ENCODE peak calls at places on chromosomes 11 and 22, in four cellular contexts. N, J, X and Q are unnamed samples.
A peak's percentile ranks its signal among the peaks of the same experiment; 100 is the strongest.

GRCh38 chr11:104609297-104609696 is 289.0 kb downstream of the CASP12 start:
- DNase-seq in N (peak; percentile 7), J (no peak), X (peak; percentile 24), Q (no peak)

GRCh38 chr11:65291613-65292012 is 23.1 kb upstream of the CDC42EP2 start:
- DNase-seq in N (no peak), J (no peak), X (peak; percentile 56), Q (no peak)

GRCh38 chr22:31091106-31091975 is 10.2 kb downstream of the SMTN start:
- DNase-seq in N (no peak), J (no peak), X (no peak), Q (no peak)

GRCh38 chr11:126233391-126233790 is 21.8 kb downstream of the FAM118B start:
- DNase-seq in N (no peak), J (no peak), X (no peak), Q (no peak)

GRCh38 chr22:33850724-33851123 is 69.6 kb downstream of the LARGE1 start:
- DNase-seq in N (peak; percentile 41), J (no peak), X (no peak), Q (no peak)

GRCh38 chr22:25380141-25380747 is 160.8 kb downstream of the CRYBB2 start:
- DNase-seq in N (no peak), J (no peak), X (no peak), Q (no peak)

GRCh38 chr22:50506611-50507420 is 686 bp downstream of the LMF2 start:
- DNase-seq in N (no peak), J (no peak), X (no peak), Q (peak; percentile 21)

GRCh38 chr11:707817-708420 is 1.9 kb downstream of the EPS8L2 start:
- DNase-seq in N (no peak), J (no peak), X (peak; percentile 60), Q (no peak)

GRCh38 chr11:4181780-4182721 is 87.5 kb downstream of the RRM1 start:
- DNase-seq in N (peak; percentile 51), J (no peak), X (peak; percentile 48), Q (peak; percentile 82)

GRCh38 chr22:43152355-43153071 is 1.2 kb downstream of the TSPO start:
- DNase-seq in N (no peak), J (no peak), X (no peak), Q (peak; percentile 25)

GRCh38 chr11:2564008-2564530 is 119.3 kb downstream of the KCNQ1 start:
- DNase-seq in N (no peak), J (no peak), X (no peak), Q (no peak)

GRCh38 chr11:69511358-69512015 is 30.0 kb downstream of the LINC01488 start:
- DNase-seq in N (no peak), J (no peak), X (no peak), Q (no peak)

GRCh38 chr22:36865346-36865745 is 4.5 kb downstream of the NCF4 start:
- DNase-seq in N (no peak), J (no peak), X (no peak), Q (no peak)

GRCh38 chr11:83815736-83816135 is 529.6 kb upstream of the CCDC90B start:
- DNase-seq in N (no peak), J (no peak), X (no peak), Q (no peak)

GRCh38 chr11:104841185-104841584 is 57.1 kb downstream of the CASP12 start:
- DNase-seq in N (no peak), J (no peak), X (no peak), Q (no peak)

GRCh38 chr22:40176921-40177737 is 596 bp upstream of the TNRC6B start:
- DNase-seq in N (peak; percentile 46), J (peak; percentile 41), X (peak; percentile 87), Q (peak; percentile 57)

GRCh38 chr11:16963316-16963876 is 50.8 kb downstream of the PLEKHA7 start:
- DNase-seq in N (no peak), J (no peak), X (no peak), Q (no peak)

GRCh38 chr22:23786261-23786710 is 480 bp upstream of the SMARCB1 start:
- DNase-seq in N (no peak), J (no peak), X (no peak), Q (no peak)

GRCh38 chr11:6636480-6636879 is 17.3 kb upstream of the TPP1 start:
- DNase-seq in N (no peak), J (no peak), X (no peak), Q (no peak)

GRCh38 chr11:110883266-110883665 is 171.0 kb upstream of the ARHGAP20 start:
- DNase-seq in N (no peak), J (no peak), X (no peak), Q (no peak)

GRCh38 chr11:123238297-123238696 is 43.2 kb upstream of the CLMP start:
- DNase-seq in N (no peak), J (no peak), X (no peak), Q (no peak)

DNA sequence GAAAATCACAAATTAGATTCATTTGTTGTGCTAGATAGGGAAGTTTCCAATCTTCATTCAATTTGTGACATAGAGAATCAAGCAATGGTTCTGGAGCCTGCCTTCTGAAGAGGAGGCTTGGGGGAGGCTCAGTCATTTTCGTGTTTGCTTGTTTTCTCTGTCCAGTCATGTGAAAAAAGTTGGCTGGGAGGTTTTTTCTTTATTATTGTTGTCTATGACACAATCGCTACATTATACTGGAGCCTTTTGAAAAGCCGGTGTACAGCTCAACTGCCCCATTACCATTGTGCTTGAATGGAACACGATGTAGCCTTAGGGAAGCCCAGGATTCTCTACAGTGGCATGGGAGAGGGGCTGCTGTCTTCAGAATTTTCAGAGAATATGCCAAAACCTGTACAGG is 57.9 kb upstream of the NCAM1 start:
- DNase-seq in N (no peak), J (no peak), X (no peak), Q (no peak)
- TF ChIP-seq CBX5 in N (no peak), J (no peak), X (no peak), Q (no peak)

GRCh38 chr11:12276831-12277475 is 100.4 kb upstream of the PARVA start:
- DNase-seq in N (no peak), J (no peak), X (no peak), Q (no peak)
- TF ChIP-seq HDAC6 in N (no peak), J (no peak), X (no peak), Q (no peak)

GRCh38 chr11:113091578-113091844 is 130.3 kb downstream of the NCAM1 start:
- DNase-seq in N (no peak), J (no peak), X (no peak), Q (no peak)
- TF ChIP-seq CBX5 in N (no peak), J (no peak), X (no peak), Q (no peak)

DNA sequence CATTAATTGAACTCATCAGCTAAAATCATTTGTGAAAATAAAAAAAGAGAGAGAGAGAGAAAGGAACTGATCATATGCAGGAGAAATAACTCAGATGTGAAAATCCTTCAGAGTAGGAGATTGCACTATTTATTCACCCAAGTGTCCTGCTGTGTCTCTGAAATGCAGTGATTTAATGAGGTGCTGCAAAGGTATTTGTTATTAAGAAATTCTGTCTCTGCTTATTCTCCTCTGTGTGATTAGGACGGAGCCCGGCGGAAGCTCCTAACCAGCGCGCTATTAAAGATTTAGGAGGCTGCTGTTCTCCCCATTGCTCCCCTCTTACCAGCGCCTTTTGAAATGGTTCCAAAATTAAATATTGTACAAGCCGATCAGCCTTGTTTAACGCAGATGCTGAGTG is 528.4 kb downstream of the BUD13 start:
- DNase-seq in N (no peak), J (no peak), X (no peak), Q (no peak)
- TF ChIP-seq HDAC6 in N (no peak), J (no peak), X (no peak), Q (no peak)

DNA sequence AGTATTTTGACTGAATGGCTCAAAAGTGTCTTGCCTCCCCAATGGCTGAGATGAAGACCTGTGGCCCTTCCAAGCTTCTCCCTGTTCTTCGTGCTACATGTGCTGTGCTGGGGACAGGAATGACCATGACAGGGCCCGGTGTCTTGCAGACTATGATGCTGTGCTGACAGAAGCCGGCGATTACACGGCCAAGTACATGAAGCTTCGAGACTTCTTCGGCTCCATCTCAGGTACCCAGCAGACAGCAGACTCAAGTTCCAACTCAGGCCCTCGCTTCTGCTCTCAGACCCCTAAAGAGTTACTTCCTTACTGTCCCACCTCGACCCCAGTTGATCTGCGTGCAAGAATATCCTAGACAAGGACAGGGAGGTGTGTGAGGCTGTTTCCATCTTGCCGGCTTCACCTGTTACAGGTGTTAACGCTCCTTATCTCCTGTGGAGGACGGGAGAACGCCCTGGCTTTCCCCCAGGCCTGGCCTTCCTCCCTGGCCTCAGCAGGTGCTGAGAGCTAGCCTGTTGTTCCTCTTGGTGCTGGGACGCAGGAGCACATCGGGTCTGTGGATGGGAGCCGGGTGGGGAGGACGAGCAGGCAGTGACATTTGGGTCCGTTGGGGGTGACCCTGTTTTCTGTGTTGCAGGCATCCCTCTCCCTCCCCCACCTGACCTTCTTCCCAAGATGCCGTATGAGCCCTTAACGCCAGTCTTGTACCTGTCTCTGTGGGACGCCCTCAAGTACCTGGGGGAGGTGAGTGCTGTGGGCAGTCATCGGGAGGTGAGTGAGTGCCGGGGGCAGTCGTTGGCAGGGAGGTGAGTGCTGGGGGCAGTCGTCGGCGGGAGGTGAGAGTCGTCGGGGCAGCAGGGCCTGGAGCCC is 38.1 kb downstream of the GLB1L2 start:
- DNase-seq in N (no peak), J (no peak), X (no peak), Q (no peak)
- TF ChIP-seq CBX5 in N (no peak), J (no peak), X (no peak), Q (no peak)

DNA sequence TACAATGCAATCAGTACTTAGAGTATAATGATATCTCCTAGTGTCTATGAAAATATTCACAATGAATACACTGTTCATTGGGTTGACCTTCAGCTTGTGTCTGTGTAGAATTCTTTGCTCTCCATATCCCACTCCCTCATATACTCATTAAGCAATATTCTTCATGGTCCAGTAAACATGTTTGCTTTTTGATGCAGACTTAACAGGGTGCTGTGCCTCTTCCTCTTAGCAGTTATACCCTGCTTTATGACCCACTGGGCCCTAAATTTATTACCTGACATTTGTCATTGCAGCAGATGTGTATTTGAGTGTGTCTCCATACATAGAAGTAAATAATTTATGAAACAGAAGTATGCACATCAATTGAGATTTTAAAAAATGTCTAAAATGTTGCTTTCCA is 352.6 kb upstream of the CCDC179 start:
- DNase-seq in N (no peak), J (no peak), X (no peak), Q (no peak)
- TF ChIP-seq HDAC6 in N (no peak), J (no peak), X (no peak), Q (no peak)

GRCh38 chr22:27144345-27144744 is 487.0 kb downstream of the MIAT start:
- DNase-seq in N (no peak), J (no peak), X (no peak), Q (no peak)

GRCh38 chr22:27136596-27136995 is 479.2 kb downstream of the MIAT start:
- DNase-seq in N (no peak), J (no peak), X (no peak), Q (no peak)

GRCh38 chr22:27137809-27138400 is 480.5 kb downstream of the MIAT start:
- DNase-seq in N (no peak), J (no peak), X (no peak), Q (no peak)

GRCh38 chr22:27138471-27138870 is 481.1 kb downstream of the MIAT start:
- DNase-seq in N (no peak), J (no peak), X (no peak), Q (no peak)

GRCh38 chr22:27139935-27140493 is 482.6 kb downstream of the MIAT start:
- DNase-seq in N (no peak), J (no peak), X (no peak), Q (no peak)
- TF ChIP-seq CBX5 in N (no peak), J (no peak), X (no peak), Q (no peak)

GRCh38 chr11:44708063-44708462 is 18.7 kb upstream of the TSPAN18 start:
- DNase-seq in N (no peak), J (no peak), X (no peak), Q (no peak)
- TF ChIP-seq HDAC6 in N (no peak), J (no peak), X (no peak), Q (no peak)